ENCODE peak calls at places on chromosomes 5 and 9, in five cellular contexts. Y is stimulated activated CD8-positive, alpha-beta memory T cell treated with anti-CD3 and anti-CD28 coated beads, Interleukin-4, amount 100 ng/mL, for 1 hour; H is GDM1; B is stimulated activated CD4-positive, alpha-beta T cell treated with anti-CD3 and anti-CD28 coated beads, TNF-alpha, amount 100 ng/mL, for 4 hours; W is heart right ventricle. D is an unnamed sample.

GRCh38 chr5:12023614-12024241 is 119.5 kb upstream of the CTNND2 start:
- DNase-seq in H (peak; percentile 0), Y (no peak), B (no peak), W (no peak), D (no peak)

GRCh38 chr5:138441221-138441620 is 2.4 kb downstream of the REEP2 start:
- DNase-seq in Y (no peak), B (no peak), H (no peak), W (no peak), D (no peak)

GRCh38 chr5:16656561-16657191 is 39.9 kb upstream of the RETREG1 start:
- DNase-seq in Y (no peak), W (no peak), B (no peak), H (no peak), D (no peak)

GRCh38 chr5:67181648-67182218 is 14.9 kb downstream of the CD180 start:
- DNase-seq in Y (no peak), H (peak; percentile 60), W (no peak), B (no peak), D (no peak)

GRCh38 chr9:31445960-31446359 is 938.5 kb upstream of the ACO1 start:
- DNase-seq in W (no peak), H (no peak), Y (no peak), B (no peak), D (no peak)

GRCh38 chr9:31335529-31336234 is 1048.8 kb upstream of the ACO1 start:
- DNase-seq in Y (no peak), H (no peak), B (no peak), W (peak; percentile 9), D (no peak)

GRCh38 chr9:89466451-89467277 is 31.2 kb downstream of the SEMA4D start:
- DNase-seq in Y (no peak), B (no peak), H (no peak), W (no peak), D (no peak)

GRCh38 chr5:6732634-6733410 is 19.6 kb downstream of the TENT4A start:
- DNase-seq in Y (no peak), B (no peak), W (peak; percentile 53), H (no peak), D (no peak)

GRCh38 chr9:87292449-87293191 is 205.0 kb upstream of the DAPK1 start:
- DNase-seq in Y (no peak), B (no peak), W (no peak), H (no peak), D (no peak)

GRCh38 chr5:98933446-98934072 is 4.8 kb upstream of the CHD1 start:
- DNase-seq in W (no peak), H (peak; percentile 49), B (no peak), Y (no peak), D (no peak)

GRCh38 chr5:179271301-179271650 is 74.0 kb downstream of the ADAMTS2 start:
- DNase-seq in Y (no peak), W (no peak), B (no peak), H (no peak), D (no peak)